ENCODE peak calls at places on chromosomes 1 and 21, in four cellular contexts. E is NT2/D1, D is T-helper 9 cell, J is NCI-H2081. Y is an unnamed sample.

GRCh38 chr1:36847761-36848160 is 186.6 kb downstream of the GRIK3 start:
- DNase-seq in E (peak), D (no peak), J (no peak), Y (no peak)

GRCh38 chr1:226100436-226101347 is 38.2 kb downstream of the H3-3A start:
- DNase-seq in E (no peak), D (no peak), J (peak), Y (no peak)

GRCh38 chr1:167871331-167871730 is 42.6 kb downstream of the ADCY10 start:
- DNase-seq in E (no peak), D (no peak), J (no peak), Y (no peak)

GRCh38 chr1:51509773-51510172 is 9.3 kb downstream of the EPS15 start:
- DNase-seq in E (no peak), D (no peak), J (no peak), Y (no peak)

GRCh38 chr1:47333922-47334764 is 553 bp downstream of the CMPK1 start:
- DNase-seq in E (peak), D (peak), J (peak), Y (peak)

GRCh38 chr21:41816583-41817165 is 49.8 kb upstream of the RIPK4 start:
- DNase-seq in E (peak), D (peak), J (peak), Y (peak)

GRCh38 chr1:180157108-180157507 is 2.4 kb downstream of the QSOX1 start:
- DNase-seq in E (no peak), D (no peak), J (no peak), Y (no peak)

GRCh38 chr1:206786212-206786886 is 14.1 kb upstream of the IL10 start:
- DNase-seq in E (no peak), D (no peak), J (no peak), Y (no peak)

GRCh38 chr1:58780586-58781452 is 3.0 kb downstream of the JUN start:
- DNase-seq in E (no peak), D (peak), J (peak), Y (peak)

GRCh38 chr1:161986328-161986727 is 37.3 kb downstream of the OLFML2B start:
- DNase-seq in E (no peak), D (no peak), J (no peak), Y (no peak)

GRCh38 chr1:85128296-85128695 is 72.5 kb downstream of the SYDE2 start:
- DNase-seq in E (no peak), D (no peak), J (no peak), Y (no peak)

GRCh38 chr1:211548321-211549091 is 30.5 kb downstream of the SLC30A1 start:
- DNase-seq in E (peak), D (no peak), J (no peak), Y (no peak)

GRCh38 chr1:235022341-235023196 is 106.1 kb downstream of the TOMM20 start:
- DNase-seq in E (no peak), D (no peak), J (no peak), Y (no peak)

GRCh38 chr1:191343816-191344215 is 814.4 kb upstream of the RGS18 start:
- DNase-seq in E (no peak), D (no peak), J (no peak), Y (no peak)

GRCh38 chr21:35697321-35697808 is 363.0 kb downstream of the SETD4 start:
- DNase-seq in E (no peak), D (no peak), J (peak), Y (no peak)

GRCh38 chr1:84078108-84078823 is 65.8 kb upstream of the PRKACB start:
- DNase-seq in E (no peak), D (no peak), J (peak), Y (no peak)

GRCh38 chr21:30769724-30770431 is 14.7 kb upstream of the KRTAP21-1 start:
- DNase-seq in E (no peak), D (no peak), J (no peak), Y (no peak)

GRCh38 chr1:228037401-228038386 is 30.9 kb downstream of the WNT3A start:
- DNase-seq in E (no peak), D (no peak), J (no peak), Y (no peak)

GRCh38 chr1:8463144-8463927 is 145.4 kb downstream of the SLC45A1 start:
- DNase-seq in E (no peak), D (no peak), J (peak), Y (no peak)

GRCh38 chr1:39762550-39763540 is 8.3 kb downstream of the OXCT2 start:
- DNase-seq in E (no peak), D (no peak), J (no peak), Y (no peak)

GRCh38 chr1:162753998-162754585 is 36.4 kb upstream of the HSD17B7 start:
- DNase-seq in E (no peak), D (no peak), J (no peak), Y (no peak)

GRCh38 chr21:38785483-38785882 is 20.2 kb upstream of the ETS2 start:
- DNase-seq in E (no peak), D (no peak), J (no peak), Y (no peak)

GRCh38 chr1:84598846-84599741 is 24.9 kb upstream of the CTBS start:
- DNase-seq in E (no peak), D (no peak), J (no peak), Y (no peak)

GRCh38 chr1:247112479-247112781 is 8.3 kb upstream of the ZNF669 start:
- DNase-seq in E (no peak), D (no peak), J (no peak), Y (no peak)

GRCh38 chr1:921011-921837 is 2.5 kb upstream of the SAMD11 start:
- DNase-seq in E (peak), D (peak), J (peak), Y (peak)

GRCh38 chr1:195664628-195665027 is 943.6 kb downstream of the KCNT2 start:
- DNase-seq in E (no peak), D (no peak), J (no peak), Y (no peak)

GRCh38 chr1:37513795-37514349 is 694 bp downstream of the MEAF6 start:
- DNase-seq in E (peak), D (peak), J (peak), Y (peak)

GRCh38 chr1:5917591-5918274 is 74.5 kb downstream of the NPHP4 start:
- DNase-seq in E (no peak), D (no peak), J (no peak), Y (no peak)

GRCh38 chr1:43977376-43978263 is 1.4 kb upstream of the B4GALT2 start:
- DNase-seq in E (no peak), D (no peak), J (no peak), Y (no peak)

GRCh38 chr21:40901690-40902089 is 54.7 kb upstream of the DSCAM start:
- DNase-seq in E (no peak), D (no peak), J (peak), Y (no peak)

GRCh38 chr1:20584890-20585289 is 4.0 kb upstream of the CDA start:
- DNase-seq in E (no peak), D (no peak), J (no peak), Y (no peak)

GRCh38 chr1:20430355-20431290 is 55.4 kb downstream of the CAMK2N1 start:
- DNase-seq in E (peak), D (peak), J (no peak), Y (no peak)

GRCh38 chr1:64471218-64471719 is 1.3 kb downstream of the CACHD1 start:
- DNase-seq in E (no peak), D (no peak), J (no peak), Y (no peak)

GRCh38 chr21:43953028-43953427 is 59.1 kb upstream of the TRAPPC10 start:
- DNase-seq in E (no peak), D (no peak), J (no peak), Y (no peak)

GRCh38 chr1:28233264-28233606 is 406 bp upstream of the DNAJC8 start:
- DNase-seq in E (no peak), D (no peak), J (no peak), Y (no peak)